ENCODE peak calls at places on chromosomes 11 and 22, in nine cellular contexts. One of them, this sample, is unnamed. For H3K4me1, the result is how much of the 10 kb centered on the place peaks cover.

GRCh38 chr11:80414766-80415165 is 973.9 kb upstream of the TENM4 start:
- DNase-seq in HCT116: no peak
- DNase-seq in PC-3: peak
- DNase-seq in neural progenitor cell: no peak
- DNase-seq in GM23248: no peak
- DNase-seq in GM23338: no peak
- DNase-seq in MM.1S: no peak
- DNase-seq in SK-N-SH: no peak
- DNase-seq in hepatocyte: no peak
- DNase-seq in this sample: no peak

GRCh38 chr11:123272565-123272964 is 77.5 kb upstream of the CLMP start:
- DNase-seq in HCT116: no peak
- DNase-seq in PC-3: peak
- DNase-seq in neural progenitor cell: no peak
- DNase-seq in GM23248: no peak
- DNase-seq in GM23338: no peak
- DNase-seq in MM.1S: no peak
- DNase-seq in SK-N-SH: no peak
- DNase-seq in hepatocyte: no peak
- DNase-seq in this sample: no peak

GRCh38 chr11:115081972-115082371 is 403.6 kb downstream of the NXPE2 start:
- DNase-seq in HCT116: no peak
- DNase-seq in PC-3: no peak
- DNase-seq in neural progenitor cell: no peak
- DNase-seq in GM23248: no peak
- DNase-seq in GM23338: no peak
- DNase-seq in MM.1S: no peak
- DNase-seq in SK-N-SH: no peak
- DNase-seq in hepatocyte: no peak
- DNase-seq in this sample: no peak

GRCh38 chr11:78221396-78222315 is 32.9 kb downstream of the USP35 start:
- DNase-seq in HCT116: no peak
- DNase-seq in PC-3: no peak
- DNase-seq in neural progenitor cell: no peak
- DNase-seq in GM23248: no peak
- DNase-seq in GM23338: no peak
- DNase-seq in MM.1S: no peak
- DNase-seq in SK-N-SH: no peak
- DNase-seq in hepatocyte: no peak
- DNase-seq in this sample: no peak

GRCh38 chr11:64870176-64870892 is 8.1 kb downstream of the EHD1 start:
- DNase-seq in HCT116: no peak
- DNase-seq in PC-3: peak
- DNase-seq in neural progenitor cell: peak
- DNase-seq in GM23248: peak
- DNase-seq in GM23338: no peak
- DNase-seq in MM.1S: no peak
- DNase-seq in SK-N-SH: no peak
- DNase-seq in hepatocyte: peak
- DNase-seq in this sample: no peak

GRCh38 chr11:69425895-69426544 is 55.4 kb upstream of the LINC01488 start:
- DNase-seq in HCT116: no peak
- DNase-seq in PC-3: no peak
- DNase-seq in neural progenitor cell: no peak
- DNase-seq in GM23248: no peak
- DNase-seq in GM23338: no peak
- DNase-seq in MM.1S: no peak
- DNase-seq in SK-N-SH: no peak
- DNase-seq in hepatocyte: no peak
- DNase-seq in this sample: no peak

GRCh38 chr11:2788751-2789140 is 89.0 kb upstream of the KCNQ1OT1 start:
- DNase-seq in HCT116: no peak
- DNase-seq in PC-3: no peak
- DNase-seq in neural progenitor cell: no peak
- DNase-seq in GM23248: no peak
- DNase-seq in GM23338: no peak
- DNase-seq in MM.1S: no peak
- DNase-seq in SK-N-SH: no peak
- DNase-seq in hepatocyte: no peak
- DNase-seq in this sample: no peak

GRCh38 chr11:117833401-117833891 is 8.9 kb upstream of the FXYD2 start:
- DNase-seq in HCT116: no peak
- DNase-seq in PC-3: no peak
- DNase-seq in neural progenitor cell: no peak
- DNase-seq in GM23248: no peak
- DNase-seq in GM23338: no peak
- DNase-seq in MM.1S: no peak
- DNase-seq in SK-N-SH: peak
- DNase-seq in hepatocyte: peak
- DNase-seq in this sample: no peak

GRCh38 chr22:35203583-35203982 is 53.7 kb upstream of the HMGXB4 start:
- DNase-seq in HCT116: no peak
- DNase-seq in PC-3: no peak
- DNase-seq in neural progenitor cell: no peak
- DNase-seq in GM23248: no peak
- DNase-seq in GM23338: no peak
- DNase-seq in MM.1S: no peak
- DNase-seq in SK-N-SH: no peak
- DNase-seq in hepatocyte: no peak
- DNase-seq in this sample: no peak

GRCh38 chr11:97607301-97608000 is 1217.6 kb downstream of the JRKL start:
- DNase-seq in HCT116: no peak
- DNase-seq in PC-3: no peak
- DNase-seq in neural progenitor cell: no peak
- DNase-seq in GM23248: no peak
- DNase-seq in GM23338: no peak
- DNase-seq in MM.1S: no peak
- DNase-seq in SK-N-SH: no peak
- DNase-seq in hepatocyte: no peak
- DNase-seq in this sample: no peak

GRCh38 chr11:2539761-2540520 is 95.1 kb downstream of the KCNQ1 start:
- DNase-seq in HCT116: no peak
- DNase-seq in PC-3: no peak
- DNase-seq in neural progenitor cell: peak
- DNase-seq in GM23248: no peak
- DNase-seq in GM23338: no peak
- DNase-seq in MM.1S: no peak
- DNase-seq in SK-N-SH: no peak
- DNase-seq in hepatocyte: no peak
- DNase-seq in this sample: no peak

GRCh38 chr11:69704508-69705245 is 855 bp upstream of the FGF19 start:
- DNase-seq in HCT116: no peak
- DNase-seq in PC-3: peak
- DNase-seq in neural progenitor cell: peak
- DNase-seq in GM23248: peak
- DNase-seq in GM23338: peak
- DNase-seq in MM.1S: no peak
- DNase-seq in SK-N-SH: peak
- DNase-seq in hepatocyte: peak
- DNase-seq in this sample: no peak

GRCh38 chr11:121561716-121562115 is 108.9 kb upstream of the SORL1-AS1 start:
- DNase-seq in HCT116: no peak
- DNase-seq in PC-3: no peak
- DNase-seq in neural progenitor cell: no peak
- DNase-seq in GM23248: no peak
- DNase-seq in GM23338: no peak
- DNase-seq in MM.1S: no peak
- DNase-seq in SK-N-SH: no peak
- DNase-seq in hepatocyte: no peak
- DNase-seq in this sample: no peak

GRCh38 chr11:121563003-121563402 is 110.2 kb upstream of the SORL1-AS1 start:
- DNase-seq in HCT116: no peak
- DNase-seq in PC-3: no peak
- DNase-seq in neural progenitor cell: no peak
- DNase-seq in GM23248: no peak
- DNase-seq in GM23338: no peak
- DNase-seq in MM.1S: no peak
- DNase-seq in SK-N-SH: no peak
- DNase-seq in hepatocyte: no peak
- DNase-seq in this sample: no peak

GRCh38 chr11:121566279-121567168 is 113.8 kb upstream of the SORL1-AS1 start:
- DNase-seq in HCT116: no peak
- DNase-seq in PC-3: no peak
- DNase-seq in neural progenitor cell: no peak
- DNase-seq in GM23248: no peak
- DNase-seq in GM23338: no peak
- DNase-seq in MM.1S: no peak
- DNase-seq in SK-N-SH: no peak
- DNase-seq in hepatocyte: no peak
- DNase-seq in this sample: peak

GRCh38 chr11:121564948-121565684 is 112.3 kb upstream of the SORL1-AS1 start:
- DNase-seq in HCT116: no peak
- DNase-seq in PC-3: no peak
- DNase-seq in neural progenitor cell: no peak
- DNase-seq in GM23248: no peak
- DNase-seq in GM23338: no peak
- DNase-seq in MM.1S: no peak
- DNase-seq in SK-N-SH: no peak
- DNase-seq in hepatocyte: peak
- DNase-seq in this sample: no peak

GRCh38 chr11:121563900-121564822 is 111.4 kb upstream of the SORL1-AS1 start:
- DNase-seq in HCT116: no peak
- DNase-seq in PC-3: no peak
- DNase-seq in neural progenitor cell: no peak
- DNase-seq in GM23248: no peak
- DNase-seq in GM23338: no peak
- DNase-seq in MM.1S: no peak
- DNase-seq in SK-N-SH: no peak
- DNase-seq in hepatocyte: no peak
- DNase-seq in this sample: no peak
- TF ChIP-seq EZH2phosphoT487 in HCT116: no peak
- TF ChIP-seq EZH2phosphoT487 in PC-3: no peak
- TF ChIP-seq EZH2phosphoT487 in neural progenitor cell: no peak
- TF ChIP-seq EZH2phosphoT487 in GM23248: no peak
- TF ChIP-seq EZH2phosphoT487 in GM23338: no peak
- TF ChIP-seq EZH2phosphoT487 in MM.1S: no peak
- TF ChIP-seq EZH2phosphoT487 in SK-N-SH: no peak
- TF ChIP-seq EZH2phosphoT487 in hepatocyte: no peak
- TF ChIP-seq EZH2phosphoT487 in this sample: no peak

DNA sequence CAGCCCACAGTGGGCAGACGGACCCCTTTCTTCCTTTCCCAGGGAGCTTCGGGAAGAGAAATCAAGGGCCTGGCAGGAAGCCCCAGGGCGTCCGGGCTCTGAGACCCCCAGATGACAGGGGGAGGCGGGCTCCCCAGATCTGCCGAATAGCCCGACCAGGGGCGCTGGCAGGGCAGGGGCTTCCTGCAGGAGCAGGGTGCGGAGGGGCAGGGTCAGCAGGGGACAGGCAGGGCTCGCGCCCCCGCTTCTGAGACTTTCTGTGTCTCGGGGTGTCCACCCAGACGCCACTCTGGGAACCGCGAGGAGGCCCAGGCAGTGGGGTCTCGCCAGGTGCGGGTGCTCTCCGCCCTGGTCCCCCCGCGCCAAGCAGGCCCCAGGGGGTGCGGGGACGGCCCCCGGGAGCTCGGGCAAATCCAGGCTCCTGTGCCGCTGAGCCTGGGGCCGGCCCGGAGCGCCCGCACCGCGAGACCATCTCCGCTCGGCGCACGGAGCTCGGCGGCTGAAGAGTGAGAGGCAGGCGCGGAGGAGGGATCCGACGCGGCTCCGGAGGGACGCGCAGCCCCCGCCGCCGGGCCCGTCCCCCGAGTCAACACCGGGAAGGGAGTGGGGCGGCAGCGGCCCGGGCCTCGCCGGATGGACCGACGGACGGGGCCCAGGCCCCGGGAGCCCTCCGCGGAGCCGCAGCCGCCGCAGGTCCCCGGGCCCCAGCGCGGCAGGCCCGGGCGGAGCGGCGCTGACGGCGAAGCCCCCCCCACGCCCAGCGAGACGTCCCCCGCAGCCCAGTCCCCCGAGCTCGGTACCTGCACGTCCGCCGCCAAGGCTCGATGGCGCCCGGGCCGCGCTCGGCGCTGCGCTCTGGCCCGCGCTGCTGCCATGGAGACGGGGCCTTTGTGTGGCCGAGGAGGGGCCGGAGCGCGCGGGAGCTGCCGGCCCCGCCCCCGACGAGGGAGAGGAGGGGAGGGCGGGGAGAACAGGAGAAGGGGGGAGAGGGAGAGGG is at the start of gene PLXNB2:
- DNase-seq in HCT116: peak
- DNase-seq in PC-3: peak
- DNase-seq in neural progenitor cell: peak
- DNase-seq in GM23248: peak
- DNase-seq in GM23338: peak
- DNase-seq in MM.1S: peak
- DNase-seq in SK-N-SH: peak
- DNase-seq in hepatocyte: peak
- DNase-seq in this sample: no peak
- H3K4me1 ChIP-seq in HCT116: under half
- H3K4me1 ChIP-seq in PC-3: under half
- H3K4me1 ChIP-seq in neural progenitor cell: under half
- H3K4me1 ChIP-seq in GM23248: under half
- H3K4me1 ChIP-seq in GM23338: under half
- H3K4me1 ChIP-seq in MM.1S: under half
- H3K4me1 ChIP-seq in SK-N-SH: half or more
- H3K4me1 ChIP-seq in hepatocyte: half or more
- H3K4me1 ChIP-seq in this sample: half or more

DNA sequence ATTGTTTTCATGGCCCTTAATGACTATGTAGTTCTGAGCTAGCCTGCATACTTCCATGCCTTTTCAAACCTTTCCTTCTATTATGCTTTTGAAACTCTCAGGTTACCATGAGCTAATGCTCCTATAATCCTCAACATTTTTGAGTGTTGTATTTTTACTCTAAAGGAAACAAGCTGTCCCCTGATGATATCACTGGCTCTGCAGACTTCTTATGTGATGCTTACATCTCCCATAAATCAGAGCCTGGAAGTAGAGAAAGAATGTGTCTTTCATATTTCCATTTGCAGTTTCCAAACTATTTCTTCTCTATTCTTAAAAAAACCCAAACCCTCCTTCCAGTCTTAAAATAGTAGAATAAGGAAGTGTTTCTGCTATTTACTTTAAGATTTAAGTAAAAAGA is 159.1 kb upstream of the RAG2 start:
- DNase-seq in HCT116: no peak
- DNase-seq in PC-3: no peak
- DNase-seq in neural progenitor cell: no peak
- DNase-seq in GM23248: no peak
- DNase-seq in GM23338: no peak
- DNase-seq in MM.1S: no peak
- DNase-seq in SK-N-SH: no peak
- DNase-seq in hepatocyte: no peak
- DNase-seq in this sample: no peak
- H2AFZ ChIP-seq in HCT116: no peak
- H2AFZ ChIP-seq in PC-3: no peak
- H2AFZ ChIP-seq in neural progenitor cell: no peak
- H2AFZ ChIP-seq in GM23248: no peak
- H2AFZ ChIP-seq in GM23338: no peak
- H2AFZ ChIP-seq in MM.1S: no peak
- H2AFZ ChIP-seq in SK-N-SH: no peak
- H2AFZ ChIP-seq in hepatocyte: no peak
- H2AFZ ChIP-seq in this sample: no peak

DNA sequence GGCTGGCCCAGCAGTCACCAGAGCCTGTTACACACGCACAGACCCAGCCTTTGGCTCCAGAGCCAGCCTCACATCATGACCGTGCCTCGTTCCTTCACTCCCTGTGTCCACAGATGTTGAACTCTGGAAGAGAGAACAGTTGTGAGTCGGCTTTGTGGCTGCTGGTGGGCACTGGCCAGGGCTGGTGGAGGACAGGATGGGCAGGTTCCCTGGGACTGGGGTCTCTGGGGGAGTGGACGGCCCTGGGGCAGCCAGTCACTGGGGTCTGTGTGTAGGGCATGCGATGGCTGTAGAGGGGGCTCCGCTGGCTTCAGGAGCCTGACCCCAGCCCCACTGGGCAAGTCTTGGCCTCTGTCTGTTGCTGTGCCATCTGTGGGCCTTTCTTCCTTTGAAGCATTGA is 1070.1 kb downstream of the BRD1 start:
- DNase-seq in HCT116: no peak
- DNase-seq in PC-3: no peak
- DNase-seq in neural progenitor cell: no peak
- DNase-seq in GM23248: no peak
- DNase-seq in GM23338: no peak
- DNase-seq in MM.1S: no peak
- DNase-seq in SK-N-SH: no peak
- DNase-seq in hepatocyte: peak
- DNase-seq in this sample: no peak
- TF ChIP-seq EZH2phosphoT487 in HCT116: no peak
- TF ChIP-seq EZH2phosphoT487 in PC-3: no peak
- TF ChIP-seq EZH2phosphoT487 in neural progenitor cell: no peak
- TF ChIP-seq EZH2phosphoT487 in GM23248: no peak
- TF ChIP-seq EZH2phosphoT487 in GM23338: no peak
- TF ChIP-seq EZH2phosphoT487 in MM.1S: no peak
- TF ChIP-seq EZH2phosphoT487 in SK-N-SH: no peak
- TF ChIP-seq EZH2phosphoT487 in hepatocyte: no peak
- TF ChIP-seq EZH2phosphoT487 in this sample: no peak

This sample was measured in OCI-LY7.